ENCODE peak calls at places on chromosomes 1 and 21, in six cellular contexts. One of them, this sample, is unnamed.

GRCh38 chr21:42315296-42315891 is at the start of gene TFF3:
- DNase-seq in mesendoderm: no peak
- DNase-seq in H9: no peak
- DNase-seq in IMR-90: no peak
- DNase-seq in H1: no peak
- DNase-seq in mesenchymal stem cell: no peak
- DNase-seq in this sample: no peak

GRCh38 chr1:32180186-32181060 is 948 bp downstream of the TXLNA start:
- DNase-seq in mesendoderm: peak; percentile 63
- DNase-seq in H9: peak; percentile 64
- DNase-seq in IMR-90: peak; percentile 59
- DNase-seq in H1: no peak
- DNase-seq in mesenchymal stem cell: peak; percentile 67
- DNase-seq in this sample: peak; percentile 20

GRCh38 chr1:23424171-23424959 is at the start of gene TCEA3:
- DNase-seq in mesendoderm: peak; percentile 40
- DNase-seq in H9: peak; percentile 44
- DNase-seq in IMR-90: no peak
- DNase-seq in H1: no peak
- DNase-seq in mesenchymal stem cell: peak; percentile 42
- DNase-seq in this sample: no peak

GRCh38 chr1:14366361-14367018 is 232.0 kb upstream of the KAZN start:
- DNase-seq in mesendoderm: peak; percentile 42
- DNase-seq in H9: peak; percentile 66
- DNase-seq in IMR-90: no peak
- DNase-seq in H1: no peak
- DNase-seq in mesenchymal stem cell: no peak
- DNase-seq in this sample: no peak

GRCh38 chr1:8086071-8086470 is 60.0 kb upstream of the ERRFI1 start:
- DNase-seq in mesendoderm: no peak
- DNase-seq in H9: no peak
- DNase-seq in IMR-90: no peak
- DNase-seq in H1: no peak
- DNase-seq in mesenchymal stem cell: no peak
- DNase-seq in this sample: no peak

GRCh38 chr1:24990796-24991195 is 60.7 kb upstream of the RUNX3 start:
- DNase-seq in mesendoderm: no peak
- DNase-seq in H9: no peak
- DNase-seq in IMR-90: no peak
- DNase-seq in H1: no peak
- DNase-seq in mesenchymal stem cell: no peak
- DNase-seq in this sample: no peak

GRCh38 chr1:48198970-48199369 is 23.5 kb upstream of the SLC5A9 start:
- DNase-seq in mesendoderm: no peak
- DNase-seq in H9: no peak
- DNase-seq in IMR-90: no peak
- DNase-seq in H1: no peak
- DNase-seq in mesenchymal stem cell: no peak
- DNase-seq in this sample: no peak

GRCh38 chr1:19688041-19688842 is 23.6 kb downstream of the HTR6 start:
- DNase-seq in mesendoderm: no peak
- DNase-seq in H9: no peak
- DNase-seq in IMR-90: no peak
- DNase-seq in H1: no peak
- DNase-seq in mesenchymal stem cell: no peak
- DNase-seq in this sample: no peak

GRCh38 chr1:63710306-63710705 is 63.5 kb upstream of the ROR1 start:
- DNase-seq in mesendoderm: no peak
- DNase-seq in H9: no peak
- DNase-seq in IMR-90: no peak
- DNase-seq in H1: no peak
- DNase-seq in mesenchymal stem cell: no peak
- DNase-seq in this sample: no peak

GRCh38 chr1:153978274-153978909 is 918 bp upstream of the JTB start:
- DNase-seq in mesendoderm: no peak
- DNase-seq in H9: no peak
- DNase-seq in IMR-90: no peak
- DNase-seq in H1: no peak
- DNase-seq in mesenchymal stem cell: no peak
- DNase-seq in this sample: no peak

GRCh38 chr1:14535619-14536355 is 62.7 kb upstream of the KAZN start:
- DNase-seq in mesendoderm: no peak
- DNase-seq in H9: no peak
- DNase-seq in IMR-90: no peak
- DNase-seq in H1: no peak
- DNase-seq in mesenchymal stem cell: no peak
- DNase-seq in this sample: no peak

GRCh38 chr1:98316286-98316685 is 345.2 kb upstream of the SNX7 start:
- DNase-seq in mesendoderm: no peak
- DNase-seq in H9: no peak
- DNase-seq in IMR-90: peak; percentile 56
- DNase-seq in H1: no peak
- DNase-seq in mesenchymal stem cell: peak; percentile 59
- DNase-seq in this sample: no peak

GRCh38 chr21:45423968-45424853 is 19.2 kb downstream of the COL18A1 start:
- DNase-seq in mesendoderm: no peak
- DNase-seq in H9: no peak
- DNase-seq in IMR-90: no peak
- DNase-seq in H1: no peak
- DNase-seq in mesenchymal stem cell: no peak
- DNase-seq in this sample: no peak

GRCh38 chr1:223819730-223820514 is 25.8 kb downstream of the TP53BP2 start:
- DNase-seq in mesendoderm: peak; percentile 93
- DNase-seq in H9: no peak
- DNase-seq in IMR-90: peak; percentile 89
- DNase-seq in H1: no peak
- DNase-seq in mesenchymal stem cell: peak; percentile 63
- DNase-seq in this sample: no peak

GRCh38 chr1:177928194-177928593 is 41.7 kb downstream of the SEC16B start:
- DNase-seq in mesendoderm: peak; percentile 65
- DNase-seq in H9: no peak
- DNase-seq in IMR-90: peak; percentile 61
- DNase-seq in H1: no peak
- DNase-seq in mesenchymal stem cell: peak; percentile 9
- DNase-seq in this sample: peak; percentile 21

GRCh38 chr1:81714636-81715035 is 86.1 kb upstream of the ADGRL2 start:
- DNase-seq in mesendoderm: no peak
- DNase-seq in H9: no peak
- DNase-seq in IMR-90: no peak
- DNase-seq in H1: no peak
- DNase-seq in mesenchymal stem cell: no peak
- DNase-seq in this sample: no peak

GRCh38 chr1:204992499-204992898 is 50.5 kb upstream of the CNTN2 start:
- DNase-seq in mesendoderm: no peak
- DNase-seq in H9: no peak
- DNase-seq in IMR-90: no peak
- DNase-seq in H1: no peak
- DNase-seq in mesenchymal stem cell: no peak
- DNase-seq in this sample: no peak

GRCh38 chr1:114216431-114217173 is 62.9 kb upstream of the SYT6 start:
- DNase-seq in mesendoderm: no peak
- DNase-seq in H9: no peak
- DNase-seq in IMR-90: no peak
- DNase-seq in H1: no peak
- DNase-seq in mesenchymal stem cell: no peak
- DNase-seq in this sample: no peak

GRCh38 chr1:211613108-211613947 is 34.4 kb upstream of the SLC30A1 start:
- DNase-seq in mesendoderm: peak; percentile 71
- DNase-seq in H9: no peak
- DNase-seq in IMR-90: peak; percentile 94
- DNase-seq in H1: no peak
- DNase-seq in mesenchymal stem cell: peak; percentile 96
- DNase-seq in this sample: no peak

GRCh38 chr1:6962956-6963915 is 178.0 kb downstream of the CAMTA1 start:
- DNase-seq in mesendoderm: no peak
- DNase-seq in H9: peak; percentile 99
- DNase-seq in IMR-90: no peak
- DNase-seq in H1: peak; percentile 99
- DNase-seq in mesenchymal stem cell: peak; percentile 81
- DNase-seq in this sample: peak; percentile 97

GRCh38 chr1:71857862-71858261 is 424.5 kb downstream of the NEGR1 start:
- DNase-seq in mesendoderm: no peak
- DNase-seq in H9: no peak
- DNase-seq in IMR-90: no peak
- DNase-seq in H1: no peak
- DNase-seq in mesenchymal stem cell: no peak
- DNase-seq in this sample: no peak

GRCh38 chr21:43369124-43369523 is 57.8 kb downstream of the SIK1 start:
- DNase-seq in mesendoderm: no peak
- DNase-seq in H9: no peak
- DNase-seq in IMR-90: peak; percentile 46
- DNase-seq in H1: no peak
- DNase-seq in mesenchymal stem cell: peak; percentile 90
- DNase-seq in this sample: no peak

GRCh38 chr1:162223488-162223887 is 153.2 kb downstream of the SPATA46 start:
- DNase-seq in mesendoderm: no peak
- DNase-seq in H9: no peak
- DNase-seq in IMR-90: no peak
- DNase-seq in H1: no peak
- DNase-seq in mesenchymal stem cell: no peak
- DNase-seq in this sample: no peak

GRCh38 chr1:230138561-230139239 is 71.7 kb downstream of the GALNT2 start:
- DNase-seq in mesendoderm: no peak
- DNase-seq in H9: no peak
- DNase-seq in IMR-90: no peak
- DNase-seq in H1: no peak
- DNase-seq in mesenchymal stem cell: no peak
- DNase-seq in this sample: no peak
- H2BK15ac ChIP-seq in mesendoderm: no peak overlapping the region
- H2BK15ac ChIP-seq in H9: no peak overlapping the region
- H2BK15ac ChIP-seq in IMR-90: no peak overlapping the region
- H2BK15ac ChIP-seq in H1: no peak overlapping the region
- H2BK15ac ChIP-seq in mesenchymal stem cell: no peak overlapping the region
- H2BK15ac ChIP-seq in this sample: no peak overlapping the region

GRCh38 chr1:231027971-231028370 is 12.1 kb downstream of the FAM89A start:
- DNase-seq in mesendoderm: no peak
- DNase-seq in H9: no peak
- DNase-seq in IMR-90: no peak
- DNase-seq in H1: no peak
- DNase-seq in mesenchymal stem cell: no peak
- DNase-seq in this sample: no peak

GRCh38 chr1:231029841-231030240 is 10.2 kb downstream of the FAM89A start:
- DNase-seq in mesendoderm: no peak
- DNase-seq in H9: no peak
- DNase-seq in IMR-90: no peak
- DNase-seq in H1: no peak
- DNase-seq in mesenchymal stem cell: no peak
- DNase-seq in this sample: no peak

GRCh38 chr1:231026576-231026975 is 13.5 kb downstream of the FAM89A start:
- DNase-seq in mesendoderm: no peak
- DNase-seq in H9: no peak
- DNase-seq in IMR-90: no peak
- DNase-seq in H1: no peak
- DNase-seq in mesenchymal stem cell: no peak
- DNase-seq in this sample: no peak

GRCh38 chr1:231027136-231027925 is 12.7 kb downstream of the FAM89A start:
- DNase-seq in mesendoderm: no peak
- DNase-seq in H9: no peak
- DNase-seq in IMR-90: no peak
- DNase-seq in H1: no peak
- DNase-seq in mesenchymal stem cell: no peak
- DNase-seq in this sample: no peak

GRCh38 chr1:231028676-231029075 is 11.4 kb downstream of the FAM89A start:
- DNase-seq in mesendoderm: peak; percentile 26
- DNase-seq in H9: peak; percentile 47
- DNase-seq in IMR-90: no peak
- DNase-seq in H1: no peak
- DNase-seq in mesenchymal stem cell: no peak
- DNase-seq in this sample: no peak
- H2BK5ac ChIP-seq in mesendoderm: no peak overlapping the region
- H2BK5ac ChIP-seq in H9: no peak overlapping the region
- H2BK5ac ChIP-seq in IMR-90: no peak overlapping the region
- H2BK5ac ChIP-seq in H1: no peak overlapping the region
- H2BK5ac ChIP-seq in mesenchymal stem cell: no peak overlapping the region
- H2BK5ac ChIP-seq in this sample: no peak overlapping the region

DNA sequence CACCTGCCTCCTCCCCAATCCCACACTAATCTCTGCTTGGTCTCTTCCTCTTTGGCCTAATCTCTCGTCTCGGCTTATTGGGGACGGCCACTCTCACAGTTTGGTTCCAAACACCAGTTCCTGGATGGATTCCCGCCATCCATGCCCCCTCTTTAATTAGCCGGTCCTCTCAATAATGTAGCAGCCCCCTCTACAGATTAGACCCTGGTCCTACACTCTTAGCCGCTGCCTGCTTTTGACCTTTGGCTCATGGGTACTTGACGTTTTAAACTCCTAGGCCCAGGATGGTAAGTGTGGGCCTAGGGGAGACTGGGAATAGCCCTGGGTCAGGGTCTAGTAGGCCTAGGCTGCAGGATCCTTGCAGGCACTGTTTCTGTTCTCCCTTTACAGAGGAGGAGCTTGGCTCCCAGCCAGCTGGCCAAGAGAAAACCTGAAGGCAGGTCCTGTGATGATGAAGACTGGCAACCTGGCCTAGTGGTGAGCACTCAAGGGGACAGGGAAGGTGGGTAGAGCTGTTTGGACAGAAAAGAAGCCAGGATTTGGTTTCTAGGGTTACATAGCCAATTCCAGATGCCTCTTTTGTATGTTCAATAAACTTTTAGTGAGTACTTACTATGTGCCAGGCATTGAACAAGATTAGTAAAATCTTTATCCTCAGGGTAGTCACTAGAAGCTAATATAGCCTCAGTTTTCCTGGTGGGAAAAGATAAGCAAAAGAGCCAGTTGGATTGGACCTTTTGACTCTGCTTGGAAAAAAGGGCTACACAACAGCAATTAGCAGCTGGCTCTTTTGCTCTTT is 758 bp downstream of the RAD54L start:
- DNase-seq in mesendoderm: peak; percentile 85
- DNase-seq in H9: peak; percentile 63
- DNase-seq in IMR-90: no peak
- DNase-seq in H1: no peak
- DNase-seq in mesenchymal stem cell: peak; percentile 18
- DNase-seq in this sample: peak; percentile 21
- H3K23ac ChIP-seq in mesendoderm: no peak overlapping the region
- H3K23ac ChIP-seq in H9: no peak overlapping the region
- H3K23ac ChIP-seq in IMR-90: no peak overlapping the region
- H3K23ac ChIP-seq in H1: no peak overlapping the region
- H3K23ac ChIP-seq in mesenchymal stem cell: no peak overlapping the region
- H3K23ac ChIP-seq in this sample: no peak overlapping the region

GRCh38 chr1:206422525-206422924 is 47.8 kb upstream of the IKBKE start:
- DNase-seq in mesendoderm: no peak
- DNase-seq in H9: no peak
- DNase-seq in IMR-90: no peak
- DNase-seq in H1: no peak
- DNase-seq in mesenchymal stem cell: no peak
- DNase-seq in this sample: no peak

GRCh38 chr1:206419783-206420182 is 50.5 kb upstream of the IKBKE start:
- DNase-seq in mesendoderm: peak; percentile 9
- DNase-seq in H9: no peak
- DNase-seq in IMR-90: peak; percentile 17
- DNase-seq in H1: no peak
- DNase-seq in mesenchymal stem cell: no peak
- DNase-seq in this sample: no peak

GRCh38 chr1:206421616-206422355 is 48.5 kb upstream of the IKBKE start:
- DNase-seq in mesendoderm: no peak
- DNase-seq in H9: no peak
- DNase-seq in IMR-90: no peak
- DNase-seq in H1: no peak
- DNase-seq in mesenchymal stem cell: no peak
- DNase-seq in this sample: no peak

GRCh38 chr1:206420471-206420870 is 49.8 kb upstream of the IKBKE start:
- DNase-seq in mesendoderm: no peak
- DNase-seq in H9: no peak
- DNase-seq in IMR-90: peak; percentile 4
- DNase-seq in H1: no peak
- DNase-seq in mesenchymal stem cell: no peak
- DNase-seq in this sample: no peak

GRCh38 chr1:206419250-206419649 is 51.0 kb upstream of the IKBKE start:
- DNase-seq in mesendoderm: peak; percentile 12
- DNase-seq in H9: no peak
- DNase-seq in IMR-90: no peak
- DNase-seq in H1: no peak
- DNase-seq in mesenchymal stem cell: no peak
- DNase-seq in this sample: no peak
- H2BK15ac ChIP-seq in mesendoderm: no peak overlapping the region
- H2BK15ac ChIP-seq in H9: no peak overlapping the region
- H2BK15ac ChIP-seq in IMR-90: peak overlapping the region; percentile 38
- H2BK15ac ChIP-seq in H1: no peak overlapping the region
- H2BK15ac ChIP-seq in mesenchymal stem cell: no peak overlapping the region
- H2BK15ac ChIP-seq in this sample: no peak overlapping the region